ENCODE peak calls at places on chromosomes 2 and 18, in seven cellular contexts. O is PC-9, L is endothelial cell of umbilical vein, H is A549, Q is astrocyte, W is uterus, M is left lung. K is an unnamed sample.

GRCh38 chr2:77191665-77192064 is 330.5 kb downstream of the LRRTM4 start:
- DNase-seq in O (no peak), L (no peak), H (no peak), Q (no peak), W (no peak), M (no peak), K (no peak)

GRCh38 chr2:207143474-207144190 is 22.1 kb downstream of the KLF7 start:
- DNase-seq in O (no peak), L (peak; percentile 91), H (no peak), Q (peak; percentile 70), W (peak; percentile 83), M (no peak), K (no peak)

GRCh38 chr2:3654031-3654430 is 4.0 kb upstream of the ALLC start:
- DNase-seq in O (no peak), L (no peak), H (no peak), Q (no peak), W (no peak), M (peak; percentile 48), K (no peak)

GRCh38 chr2:165280356-165280755 is 41.1 kb downstream of the SCN2A start:
- DNase-seq in O (no peak), L (no peak), H (no peak), Q (no peak), W (no peak), M (no peak), K (no peak)

GRCh38 chr2:240121675-240122074 is 14.4 kb downstream of the COPS9 start:
- DNase-seq in O (no peak), L (no peak), H (no peak), Q (no peak), W (no peak), M (no peak), K (no peak)

GRCh38 chr2:119323459-119323858 is 43.2 kb downstream of the C2orf76 start:
- DNase-seq in O (no peak), L (no peak), H (no peak), Q (no peak), W (no peak), M (peak; percentile 28), K (peak; percentile 11)

GRCh38 chr18:75276813-75277628 is 66.4 kb downstream of the TSHZ1 start:
- DNase-seq in O (no peak), L (peak; percentile 58), H (no peak), Q (peak; percentile 76), W (no peak), M (no peak), K (no peak)

GRCh38 chr2:192247456-192247855 is 52.7 kb upstream of the TMEFF2 start:
- DNase-seq in O (no peak), L (no peak), H (no peak), Q (no peak), W (no peak), M (no peak), K (no peak)

GRCh38 chr2:164657129-164657528 is 35.8 kb upstream of the GRB14 start:
- DNase-seq in O (no peak), L (no peak), H (no peak), Q (peak; percentile 99), W (no peak), M (no peak), K (peak; percentile 34)

GRCh38 chr2:45611020-45611737 is at the start of gene SRBD1:
- DNase-seq in O (peak; percentile 98), L (peak; percentile 94), H (peak; percentile 87), Q (peak; percentile 87), W (peak; percentile 93), M (peak; percentile 99), K (peak; percentile 89)

GRCh38 chr2:45607701-45608100 is 3.4 kb downstream of the SRBD1 start:
- DNase-seq in O (no peak), L (peak; percentile 24), H (peak; percentile 71), Q (no peak), W (no peak), M (no peak), K (peak; percentile 22)

GRCh38 chr2:45610281-45611019 is 617 bp downstream of the SRBD1 start:
- DNase-seq in O (peak; percentile 52), L (peak; percentile 80), H (peak; percentile 47), Q (peak; percentile 49), W (peak; percentile 43), M (peak; percentile 82), K (peak; percentile 44)

GRCh38 chr2:45602624-45603023 is 8.4 kb downstream of the SRBD1 start:
- DNase-seq in O (no peak), L (no peak), H (no peak), Q (no peak), W (no peak), M (no peak), K (no peak)

DNA sequence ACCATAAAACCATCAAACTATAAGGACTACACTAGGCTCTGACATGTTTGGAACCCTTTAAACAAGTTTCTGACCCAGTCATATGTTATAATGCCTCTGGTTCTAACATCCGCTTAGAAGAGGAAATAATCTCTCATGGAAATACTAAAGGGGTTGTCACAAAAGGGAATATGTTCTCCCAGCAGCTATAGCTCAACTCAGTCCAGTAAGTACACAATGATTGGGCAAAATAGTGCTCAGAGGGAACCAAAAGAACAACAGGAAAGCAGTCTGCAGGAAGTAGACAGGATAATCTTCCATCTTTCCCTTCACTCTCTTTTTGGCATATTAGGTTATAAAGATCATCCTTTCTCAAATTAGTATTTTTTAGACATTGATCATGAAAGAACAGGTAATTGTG is 4.3 kb downstream of the SRBD1 start:
- DNase-seq in O (no peak), L (peak; percentile 29), H (no peak), Q (no peak), W (no peak), M (no peak), K (no peak)
- H3K27ac ChIP-seq in O (no peak overlapping the region), L (peak overlapping the region; percentile 10), H (no peak overlapping the region), Q (no peak overlapping the region), W (no peak overlapping the region), M (peak overlapping the region; percentile 67), K (no peak overlapping the region)

DNA sequence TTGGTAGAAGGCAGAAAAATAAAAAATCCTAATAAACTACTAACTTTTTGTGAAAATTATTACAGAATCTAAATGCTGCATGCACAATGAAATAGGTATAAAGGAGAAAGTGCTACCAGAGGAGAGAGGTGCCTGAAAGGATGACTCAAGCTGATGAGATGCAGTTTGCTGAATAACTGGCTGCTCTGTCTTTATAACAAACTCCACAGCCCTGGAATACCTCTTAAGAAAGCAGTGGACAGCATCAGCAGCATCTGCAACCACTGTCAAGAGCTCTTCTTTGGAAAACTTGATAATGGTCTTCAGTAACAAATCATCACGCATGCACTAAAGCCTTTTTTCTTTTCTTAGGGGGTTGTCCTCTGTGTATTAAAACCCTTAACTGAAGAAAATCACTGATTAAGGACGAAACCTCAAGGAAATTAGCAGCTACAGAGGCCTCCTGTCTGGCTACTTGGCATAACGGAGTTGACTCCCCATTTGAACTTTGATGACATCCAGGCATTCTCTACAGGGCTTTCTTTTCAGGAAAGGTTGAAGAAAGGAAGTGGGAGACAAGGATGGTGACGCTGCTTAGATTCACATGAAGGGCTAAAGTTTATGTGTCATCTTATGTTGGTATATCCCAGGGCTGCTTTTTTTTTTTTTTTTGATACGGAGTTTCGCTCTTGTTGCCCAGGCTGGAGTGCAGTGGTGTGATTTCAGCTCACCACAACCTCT is 28.8 kb downstream of the WDFY1 start:
- DNase-seq in O (no peak), L (no peak), H (no peak), Q (no peak), W (no peak), M (no peak), K (no peak)
- H3K27ac ChIP-seq in O (no peak overlapping the region), L (no peak overlapping the region), H (no peak overlapping the region), Q (no peak overlapping the region), W (no peak overlapping the region), M (peak overlapping the region; percentile 45), K (no peak overlapping the region)

DNA sequence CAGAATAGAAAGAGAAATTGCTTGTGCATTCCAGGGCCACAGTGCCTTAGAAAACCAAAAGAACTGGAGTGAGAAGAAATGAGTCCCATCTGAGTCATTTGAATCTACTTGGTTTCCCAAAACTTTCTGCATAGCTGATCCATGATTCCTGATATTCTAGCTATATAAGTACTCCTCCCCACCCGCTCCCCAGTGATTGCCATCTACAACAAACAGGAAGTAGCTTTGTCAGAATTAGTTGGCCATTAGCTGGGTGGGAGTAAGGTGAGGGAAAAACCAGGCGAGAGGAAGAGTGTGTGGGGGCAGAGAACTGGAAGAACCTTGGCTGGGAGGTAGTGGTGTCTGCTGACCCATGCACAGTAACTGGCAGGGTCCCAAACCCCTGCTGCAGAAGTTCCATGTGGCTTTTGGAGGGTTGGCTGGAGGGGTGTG is 122.1 kb downstream of the ACAA2 start:
- DNase-seq in O (peak; percentile 17), L (peak; percentile 76), H (no peak), Q (peak; percentile 98), W (no peak), M (no peak), K (peak; percentile 61)
- H3K27ac ChIP-seq in O (peak overlapping the region; percentile 94), L (peak overlapping the region; percentile 97), H (peak overlapping the region; percentile 57), Q (peak overlapping the region; percentile 97), W (no peak overlapping the region), M (peak overlapping the region; percentile 0), K (peak overlapping the region; percentile 63)

GRCh38 chr18:50559750-50560680 is at the start of gene MAPK4:
- DNase-seq in O (no peak), L (no peak), H (no peak), Q (peak; percentile 15), W (peak; percentile 18), M (peak; percentile 86), K (peak; percentile 13)
- H3K27ac ChIP-seq in O (no peak within 1 kb of the TSS), L (no peak within 1 kb of the TSS), H (no peak within 1 kb of the TSS), Q (no peak within 1 kb of the TSS), W (peak within 1 kb of the TSS; percentile 82), M (no peak within 1 kb of the TSS), K (no peak within 1 kb of the TSS)